ENCODE peak calls at places on chromosomes 13 and 19, in seven cellular contexts. E is tibial artery; O is retinal pigment epithelial cell; A is esophagus muscularis mucosa; X is AG04450; M is CD8-positive, alpha-beta T cell; U is endothelial cell of umbilical vein. Z is an unnamed sample.
A peak's percentile ranks its signal among the peaks of the same experiment; 100 is the strongest.

GRCh38 chr13:58463841-58464240 is 832.3 kb downstream of the PCDH17 start:
- DNase-seq in E (no peak), O (no peak), A (no peak), X (no peak), M (no peak), U (no peak), Z (no peak)

GRCh38 chr19:39969266-39969665 is 1.7 kb upstream of the PSMC4 start:
- DNase-seq in E (no peak), O (no peak), A (no peak), X (no peak), M (no peak), U (no peak), Z (peak; percentile 31)

GRCh38 chr13:59837101-59837500 is 326.6 kb downstream of the DIAPH3 start:
- DNase-seq in E (no peak), O (no peak), A (no peak), X (no peak), M (no peak), U (no peak), Z (no peak)

GRCh38 chr19:39810424-39810823 is 23.5 kb downstream of the DYRK1B start:
- DNase-seq in E (no peak), O (no peak), A (peak; percentile 19), X (no peak), M (no peak), U (no peak), Z (no peak)

GRCh38 chr13:63542704-63543215 is 2127.1 kb upstream of the PCDH20 start:
- DNase-seq in E (no peak), O (no peak), A (no peak), X (no peak), M (no peak), U (no peak), Z (no peak)

GRCh38 chr19:46350758-46351159 is 3.9 kb downstream of the PPP5C start:
- DNase-seq in E (no peak), O (no peak), A (no peak), X (no peak), M (no peak), U (peak; percentile 63), Z (no peak)

GRCh38 chr19:1478934-1479707 is at the start of gene C19orf25:
- DNase-seq in E (peak; percentile 94), O (peak; percentile 69), A (peak; percentile 97), X (peak; percentile 78), M (peak; percentile 89), U (peak; percentile 91), Z (peak; percentile 95)

GRCh38 chr13:77810430-77810829 is 108.2 kb downstream of the EDNRB start:
- DNase-seq in E (no peak), O (no peak), A (no peak), X (no peak), M (no peak), U (peak; percentile 45), Z (peak; percentile 8)

GRCh38 chr13:69319659-69320058 is 788.0 kb upstream of the ATXN8OS start:
- DNase-seq in E (no peak), O (no peak), A (no peak), X (no peak), M (no peak), U (no peak), Z (peak; percentile 43)

GRCh38 chr13:31073859-31074718 is 87.6 kb downstream of the HSPH1 start:
- DNase-seq in E (no peak), O (peak; percentile 27), A (no peak), X (no peak), M (no peak), U (no peak), Z (peak; percentile 18)

GRCh38 chr13:111846396-111847174 is 220.4 kb upstream of the SOX1 start:
- DNase-seq in E (no peak), O (no peak), A (peak; percentile 86), X (no peak), M (no peak), U (no peak), Z (no peak)

DNA sequence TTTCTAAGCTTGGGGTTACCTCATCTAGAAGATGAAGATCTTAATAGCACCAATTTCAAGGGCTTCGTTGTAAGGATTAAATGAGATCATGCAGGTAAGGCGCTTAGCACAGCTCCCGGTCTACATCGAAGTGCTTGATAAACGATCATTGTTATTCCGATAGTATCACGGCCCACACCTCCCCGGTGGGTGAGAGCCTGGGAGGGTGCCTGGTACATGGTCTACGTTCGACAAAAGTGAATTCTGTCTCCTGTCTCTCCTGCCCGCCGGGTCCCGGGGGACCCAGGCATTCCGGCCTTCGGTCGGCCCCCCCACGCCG is 501 bp upstream of the MYH14 start:
- DNase-seq in E (no peak), O (no peak), A (no peak), X (no peak), M (no peak), U (no peak), Z (no peak)
- H3K4me3 ChIP-seq in E (no peak overlapping the region), O (peak overlapping the region; percentile 37), A (peak overlapping the region; percentile 50), X (no peak overlapping the region), M (no peak overlapping the region), U (no peak overlapping the region), Z (no peak overlapping the region)

GRCh38 chr13:74978596-74978995 is 503.4 kb downstream of the TBC1D4 start:
- DNase-seq in E (no peak), O (no peak), A (no peak), X (no peak), M (no peak), U (no peak), Z (no peak)
- TF ChIP-seq CTCF in E (no peak), O (no peak), A (no peak), X (no peak), M (no peak), U (no peak), Z (no peak)

GRCh38 chr13:50292082-50292481 is 276.8 kb downstream of the KCNRG start:
- DNase-seq in E (no peak), O (no peak), A (no peak), X (no peak), M (no peak), U (no peak), Z (no peak)
- H3K4me3 ChIP-seq in E (no peak overlapping the region), O (no peak overlapping the region), A (no peak overlapping the region), X (no peak overlapping the region), M (no peak overlapping the region), U (no peak overlapping the region), Z (no peak overlapping the region)

DNA sequence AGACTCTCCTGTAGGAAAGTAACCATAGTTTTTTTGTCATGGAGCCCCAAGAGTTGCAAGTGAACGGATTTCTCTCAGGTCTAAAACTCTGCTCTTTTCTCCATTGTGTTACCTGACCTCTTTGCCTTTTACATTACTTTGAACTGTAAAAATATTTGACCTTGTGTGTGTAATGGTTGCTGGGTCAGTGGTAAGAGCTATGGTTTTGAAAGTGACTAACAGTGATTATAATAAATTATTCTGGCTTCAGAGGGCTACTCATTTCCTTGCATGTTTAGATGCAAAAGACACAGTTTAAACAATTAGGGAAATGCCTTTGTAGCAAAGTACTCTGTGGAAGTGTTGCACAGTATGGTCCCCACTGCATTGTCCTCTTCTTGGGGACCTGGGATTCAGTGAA is 29.3 kb upstream of the PSG8 start:
- DNase-seq in E (no peak), O (no peak), A (no peak), X (no peak), M (no peak), U (no peak), Z (no peak)
- TF ChIP-seq CTCF in E (no peak), O (no peak), A (no peak), X (no peak), M (no peak), U (no peak), Z (no peak)

DNA sequence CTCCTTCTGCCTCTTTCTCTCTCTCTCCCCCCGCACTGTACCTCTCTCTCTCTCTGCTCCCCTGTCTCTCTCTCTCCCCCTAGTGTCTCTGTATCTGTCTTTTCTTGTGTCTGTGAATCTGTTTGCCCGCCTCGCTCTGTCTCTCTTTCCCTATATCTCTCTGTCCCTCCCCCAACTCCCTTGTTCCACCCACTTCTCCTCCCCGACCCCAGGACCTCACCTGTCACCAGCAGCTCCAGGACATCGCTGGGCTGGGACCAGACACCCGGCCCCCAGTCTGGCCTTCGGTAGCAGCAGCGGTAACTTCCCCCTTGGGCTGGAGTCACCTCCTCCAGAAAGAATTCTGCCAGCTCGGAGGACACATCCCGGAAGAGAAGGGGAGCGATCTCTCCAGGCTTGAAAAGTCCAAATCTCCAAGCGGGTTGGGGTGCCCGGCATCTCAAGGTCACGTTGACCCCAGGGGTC is 3.9 kb downstream of the OSCAR start:
- DNase-seq in E (no peak), O (no peak), A (no peak), X (no peak), M (no peak), U (no peak), Z (peak; percentile 51)
- H3K4me3 ChIP-seq in E (no peak overlapping the region), O (no peak overlapping the region), A (peak overlapping the region; percentile 33), X (peak overlapping the region; percentile 49), M (no peak overlapping the region), U (no peak overlapping the region), Z (peak overlapping the region; percentile 18)

GRCh38 chr19:35327642-35328041 is 1.3 kb upstream of the CD22 start:
- DNase-seq in E (no peak), O (no peak), A (no peak), X (no peak), M (no peak), U (no peak), Z (no peak)
- TF ChIP-seq CTCF in E (no peak), O (peak; percentile 35), A (no peak), X (peak; percentile 21), M (no peak), U (no peak), Z (peak; percentile 13)